ENCODE peak calls at places on chromosomes 5 and 9, in ten cellular contexts. U, O, S, D, Y, B, H, F, A and I are unnamed samples.

GRCh38 chr9:128214571-128215490 is 11.7 kb downstream of the DNM1 start:
- DNase-seq in U (no peak), O (no peak), S (no peak), D (no peak), Y (no peak), B (no peak), H (no peak), F (no peak), A (no peak), I (no peak)

GRCh38 chr9:137682431-137682991 is 63.7 kb downstream of the EHMT1 start:
- DNase-seq in U (peak), O (no peak), S (peak), D (no peak), Y (no peak), B (no peak), H (no peak), F (no peak), A (no peak), I (no peak)

GRCh38 chr9:134678671-134679443 is 37.3 kb downstream of the COL5A1 start:
- DNase-seq in U (no peak), O (no peak), S (no peak), D (no peak), Y (no peak), B (no peak), H (no peak), F (no peak), A (no peak), I (no peak)

GRCh38 chr9:131167146-131167692 is 41.8 kb downstream of the NUP214 start:
- DNase-seq in U (no peak), O (no peak), S (no peak), D (no peak), Y (no peak), B (no peak), H (no peak), F (no peak), A (no peak), I (no peak)

GRCh38 chr5:172104021-172104420 is 84.0 kb downstream of the STK10 start:
- DNase-seq in U (no peak), O (no peak), S (no peak), D (no peak), Y (no peak), B (peak), H (no peak), F (no peak), A (no peak), I (no peak)

GRCh38 chr9:114364123-114364522 is 23.7 kb downstream of the AKNA start:
- DNase-seq in U (no peak), O (no peak), S (no peak), D (no peak), Y (peak), B (no peak), H (peak), F (peak), A (no peak), I (no peak)

GRCh38 chr5:137688248-137688840 is 47.5 kb downstream of the KLHL3 start:
- DNase-seq in U (no peak), O (no peak), S (no peak), D (no peak), Y (no peak), B (no peak), H (no peak), F (no peak), A (no peak), I (no peak)

GRCh38 chr5:388266-389196 is 54.4 kb upstream of the EXOC3 start:
- DNase-seq in U (no peak), O (no peak), S (no peak), D (no peak), Y (no peak), B (peak), H (no peak), F (no peak), A (no peak), I (no peak)

GRCh38 chr9:17315341-17315740 is 180.5 kb downstream of the CNTLN start:
- DNase-seq in U (no peak), O (no peak), S (no peak), D (no peak), Y (no peak), B (no peak), H (peak), F (no peak), A (no peak), I (no peak)

GRCh38 chr9:129736334-129736733 is 16.5 kb downstream of the PTGES start:
- DNase-seq in U (no peak), O (no peak), S (no peak), D (no peak), Y (no peak), B (no peak), H (no peak), F (no peak), A (no peak), I (no peak)

GRCh38 chr9:115689331-115689730 is 464.3 kb upstream of the PAPPA start:
- DNase-seq in U (no peak), O (peak), S (no peak), D (no peak), Y (no peak), B (no peak), H (no peak), F (no peak), A (no peak), I (no peak)

GRCh38 chr5:418681-419121 is 24.3 kb upstream of the EXOC3 start:
- DNase-seq in U (no peak), O (no peak), S (peak), D (no peak), Y (no peak), B (no peak), H (no peak), F (no peak), A (no peak), I (no peak)

GRCh38 chr5:97998946-97999345 is 774.5 kb upstream of the RGMB start:
- DNase-seq in U (no peak), O (no peak), S (no peak), D (no peak), Y (no peak), B (no peak), H (no peak), F (no peak), A (no peak), I (peak)

GRCh38 chr5:148932355-148932935 is 106.0 kb downstream of the ADRB2 start:
- DNase-seq in U (no peak), O (no peak), S (no peak), D (no peak), Y (no peak), B (no peak), H (peak), F (no peak), A (no peak), I (no peak)

GRCh38 chr9:127777368-127777960 is 1.0 kb downstream of the SH2D3C start:
- DNase-seq in U (peak), O (no peak), S (no peak), D (no peak), Y (no peak), B (no peak), H (no peak), F (no peak), A (no peak), I (no peak)

GRCh38 chr5:68440255-68440654 is 224.7 kb downstream of the PIK3R1 start:
- DNase-seq in U (no peak), O (no peak), S (no peak), D (no peak), Y (no peak), B (no peak), H (no peak), F (no peak), A (no peak), I (no peak)

GRCh38 chr9:110370316-110370715 is 32.7 kb upstream of the TXNDC8 start:
- DNase-seq in U (no peak), O (no peak), S (no peak), D (no peak), Y (peak), B (no peak), H (peak), F (no peak), A (no peak), I (no peak)

GRCh38 chr5:1188464-1188863 is 12.9 kb upstream of the SLC6A19 start:
- DNase-seq in U (no peak), O (no peak), S (no peak), D (no peak), Y (no peak), B (no peak), H (no peak), F (no peak), A (no peak), I (no peak)

GRCh38 chr9:130266236-130267098 is 907 bp downstream of the HMCN2 start:
- DNase-seq in U (no peak), O (no peak), S (no peak), D (no peak), Y (no peak), B (no peak), H (no peak), F (no peak), A (no peak), I (peak)

GRCh38 chr5:177109810-177110209 is 23.1 kb downstream of the FGFR4 start:
- DNase-seq in U (no peak), O (no peak), S (no peak), D (no peak), Y (no peak), B (no peak), H (no peak), F (no peak), A (no peak), I (no peak)

GRCh38 chr5:139335811-139336210 is 5.8 kb upstream of the PAIP2 start:
- DNase-seq in U (no peak), O (no peak), S (no peak), D (no peak), Y (no peak), B (no peak), H (no peak), F (no peak), A (no peak), I (no peak)

GRCh38 chr9:20024159-20024571 is 235.3 kb upstream of the SLC24A2 start:
- DNase-seq in U (no peak), O (no peak), S (peak), D (no peak), Y (no peak), B (no peak), H (peak), F (no peak), A (no peak), I (no peak)

GRCh38 chr5:132387649-132388117 is 18.2 kb downstream of the SLC22A5 start:
- DNase-seq in U (no peak), O (no peak), S (no peak), D (peak), Y (peak), B (no peak), H (peak), F (peak), A (no peak), I (no peak)

GRCh38 chr5:114977979-114978573 is 191.6 kb downstream of the TRIM36 start:
- DNase-seq in U (peak), O (no peak), S (no peak), D (no peak), Y (no peak), B (no peak), H (no peak), F (no peak), A (no peak), I (no peak)

GRCh38 chr9:132447346-132447745 is 37.3 kb downstream of the CFAP77 start:
- DNase-seq in U (no peak), O (no peak), S (peak), D (no peak), Y (peak), B (no peak), H (no peak), F (no peak), A (no peak), I (peak)

GRCh38 chr5:176780071-176780850 is 30.1 kb upstream of the UNC5A start:
- DNase-seq in U (no peak), O (peak), S (no peak), D (no peak), Y (no peak), B (peak), H (no peak), F (no peak), A (no peak), I (no peak)

GRCh38 chr9:36046923-36047322 is 10.2 kb downstream of the RECK start:
- DNase-seq in U (no peak), O (no peak), S (no peak), D (no peak), Y (no peak), B (no peak), H (no peak), F (no peak), A (no peak), I (no peak)

GRCh38 chr9:106456581-106456980 is 406.4 kb upstream of the ZNF462 start:
- DNase-seq in U (no peak), O (no peak), S (no peak), D (no peak), Y (no peak), B (no peak), H (no peak), F (no peak), A (no peak), I (no peak)

GRCh38 chr9:108588246-108588645 is 267.5 kb downstream of the ACTL7B start:
- DNase-seq in U (no peak), O (no peak), S (no peak), D (no peak), Y (no peak), B (no peak), H (no peak), F (no peak), A (no peak), I (no peak)

GRCh38 chr5:1511037-1511436 is 12.7 kb downstream of the LPCAT1 start:
- DNase-seq in U (no peak), O (no peak), S (peak), D (peak), Y (no peak), B (no peak), H (no peak), F (no peak), A (no peak), I (no peak)